ENCODE peak calls at places on chromosome 5, in nine cellular contexts. Q is activated T-helper 1 cell treated with anti-CD3 and anti-CD28 coated beads, Interleukin-12 subunit alpha, Interleukin-12 subunit beta, Interleukin-2, Interleukin-4 antibody, amounts not matched to agents 30 ng/mL and 10 ng/mL and 1 ng/mL, durations not matched to agents 14 hours and 24 hours and 36 hours; D is stimulated activated CD8-positive, alpha-beta memory T cell treated with anti-CD3 and anti-CD28 coated beads, Interleukin-15, amount 100 ng/mL, for 48 hours; M is kidney epithelial cell; G is CD4-positive, alpha-beta memory T cell; K is stimulated activated CD4-positive, alpha-beta T cell treated with anti-CD3 and anti-CD28 coated beads, Interleukin-12 subunit alpha, Interleukin-12 subunit beta, amount 100 ng/mL, for 48 hours; A is globus pallidus; V is psoas muscle; L is epithelial cell of esophagus. P is an unnamed sample.

GRCh38 chr5:154858972-154859950 is 834 bp downstream of the CNOT8 start:
- DNase-seq in Q (peak; percentile 3), D (no peak), M (no peak), G (peak; percentile 24), K (no peak), A (peak; percentile 35), V (no peak), L (peak; percentile 21), P (peak; percentile 75)

GRCh38 chr5:178785999-178786398 is 55.5 kb upstream of the ZNF354A start:
- DNase-seq in Q (no peak), D (no peak), M (peak; percentile 63), G (no peak), K (no peak), A (no peak), V (no peak), L (peak; percentile 41), P (no peak)

GRCh38 chr5:170296935-170297588 is 515 bp downstream of the LCP2 start:
- DNase-seq in Q (no peak), D (no peak), M (no peak), G (no peak), K (no peak), A (no peak), V (no peak), L (no peak), P (peak; percentile 45)

GRCh38 chr5:132310141-132310834 is 16.1 kb downstream of the SLC22A4 start:
- DNase-seq in Q (no peak), D (no peak), M (no peak), G (no peak), K (no peak), A (peak; percentile 60), V (no peak), L (no peak), P (no peak)

GRCh38 chr5:69024241-69024651 is 69.6 kb upstream of the SLC30A5 start:
- DNase-seq in Q (peak; percentile 4), D (no peak), M (no peak), G (no peak), K (no peak), A (peak; percentile 62), V (no peak), L (peak; percentile 74), P (no peak)

GRCh38 chr5:32600057-32600622 is 14.8 kb downstream of the SUB1 start:
- DNase-seq in Q (no peak), D (no peak), M (no peak), G (no peak), K (no peak), A (no peak), V (no peak), L (peak; percentile 50), P (no peak)

GRCh38 chr5:909086-909485 is 16.4 kb downstream of the TRIP13 start:
- DNase-seq in Q (no peak), D (no peak), M (no peak), G (no peak), K (no peak), A (no peak), V (no peak), L (peak; percentile 85), P (no peak)

GRCh38 chr5:10301842-10302610 is 5.7 kb downstream of the CMBL start:
- DNase-seq in Q (no peak), D (no peak), M (no peak), G (no peak), K (no peak), A (no peak), V (peak; percentile 96), L (peak; percentile 55), P (no peak)

GRCh38 chr5:72470817-72471216 is 36.4 kb downstream of the ZNF366 start:
- DNase-seq in Q (no peak), D (no peak), M (peak; percentile 61), G (no peak), K (no peak), A (no peak), V (no peak), L (peak; percentile 86), P (no peak)

GRCh38 chr5:177476531-177477233 is 3.2 kb upstream of the DBN1 start:
- DNase-seq in Q (no peak), D (no peak), M (no peak), G (no peak), K (no peak), A (no peak), V (no peak), L (no peak), P (no peak)

GRCh38 chr5:99019812-99020697 is 91.2 kb upstream of the CHD1 start:
- DNase-seq in Q (no peak), D (no peak), M (peak; percentile 86), G (no peak), K (no peak), A (no peak), V (no peak), L (peak; percentile 64), P (no peak)

GRCh38 chr5:154370119-154370518 is 75.7 kb upstream of the SAP30L start:
- DNase-seq in Q (no peak), D (no peak), M (no peak), G (no peak), K (no peak), A (no peak), V (no peak), L (no peak), P (no peak)

GRCh38 chr5:125928663-125929062 is 494.5 kb upstream of the GRAMD2B start:
- DNase-seq in Q (no peak), D (no peak), M (no peak), G (no peak), K (no peak), A (no peak), V (no peak), L (peak; percentile 2), P (no peak)

GRCh38 chr5:57932761-57933160 is 450.1 kb upstream of the ACTBL2 start:
- DNase-seq in Q (no peak), D (no peak), M (no peak), G (no peak), K (no peak), A (no peak), V (no peak), L (peak; percentile 90), P (no peak)

GRCh38 chr5:89436464-89436863 is 553.5 kb upstream of the MEF2C start:
- DNase-seq in Q (no peak), D (no peak), M (no peak), G (no peak), K (no peak), A (no peak), V (no peak), L (no peak), P (no peak)

GRCh38 chr5:5967373-5967772 is 411.0 kb downstream of the MED10 start:
- DNase-seq in Q (no peak), D (no peak), M (no peak), G (no peak), K (no peak), A (no peak), V (no peak), L (no peak), P (no peak)

GRCh38 chr5:31911291-31912265 is 262.5 kb downstream of the GOLPH3 start:
- DNase-seq in Q (no peak), D (no peak), M (no peak), G (no peak), K (no peak), A (peak; percentile 93), V (no peak), L (peak; percentile 65), P (no peak)

GRCh38 chr5:75363726-75364495 is 26.9 kb downstream of the HMGCR start:
- DNase-seq in Q (no peak), D (no peak), M (no peak), G (no peak), K (no peak), A (no peak), V (no peak), L (peak; percentile 36), P (no peak)